ENCODE peak calls at places on chromosomes 7 and 10, in five cellular contexts. R, V, H, J and K are unnamed samples.

GRCh38 chr7:16587785-16588184 is 57.8 kb downstream of the ANKMY2 start:
- DNase-seq in R (no peak), V (no peak), H (no peak), J (peak), K (no peak)

GRCh38 chr7:50472427-50472826 is 22.3 kb upstream of the FIGNL1 start:
- DNase-seq in R (no peak), V (no peak), H (no peak), J (no peak), K (no peak)

GRCh38 chr7:157009778-157010587 is 480 bp downstream of the MNX1 start:
- DNase-seq in R (no peak), V (no peak), H (no peak), J (peak), K (no peak)

GRCh38 chr7:23247101-23247601 is 576 bp downstream of the GPNMB start:
- DNase-seq in R (no peak), V (no peak), H (no peak), J (no peak), K (no peak)

GRCh38 chr7:142811154-142811737 is 40.5 kb downstream of the PRSS2 start:
- DNase-seq in R (peak), V (no peak), H (peak), J (peak), K (peak)

GRCh38 chr7:90681336-90682019 is 85.4 kb downstream of the CDK14 start:
- DNase-seq in R (peak), V (no peak), H (peak), J (no peak), K (no peak)

GRCh38 chr7:106603300-106603699 is 57.7 kb downstream of the CCDC71L start:
- DNase-seq in R (no peak), V (no peak), H (no peak), J (no peak), K (no peak)

GRCh38 chr7:99615989-99616358 is 772 bp upstream of the ZSCAN25 start:
- DNase-seq in R (no peak), V (no peak), H (no peak), J (no peak), K (no peak)

GRCh38 chr7:55019329-55019690 is 493 bp downstream of the EGFR start:
- DNase-seq in R (no peak), V (no peak), H (peak), J (no peak), K (no peak)

GRCh38 chr7:23469150-23469960 is 936 bp downstream of the IGF2BP3 start:
- DNase-seq in R (no peak), V (no peak), H (no peak), J (peak), K (peak)

GRCh38 chr10:125928928-125929585 is 32.7 kb downstream of the FANK1 start:
- DNase-seq in R (no peak), V (no peak), H (no peak), J (no peak), K (no peak)

GRCh38 chr10:109875151-109875568 is 48.2 kb downstream of the XPNPEP1 start:
- DNase-seq in R (no peak), V (no peak), H (no peak), J (no peak), K (no peak)

GRCh38 chr7:158479680-158480025 is 108.0 kb downstream of the PTPRN2 start:
- DNase-seq in R (no peak), V (no peak), H (no peak), J (no peak), K (no peak)